ENCODE peak calls at places on chromosomes 7 and 10, in seven cellular contexts. P, Y, D, Z, G, N and H are unnamed samples.

GRCh38 chr7:4123823-4124222 is 558.3 kb upstream of the FOXK1 start:
- DNase-seq in G (peak; percentile 34), Y (no peak), Z (no peak), D (no peak), P (no peak), N (no peak), H (no peak)

GRCh38 chr10:124447741-124448466 is 1.9 kb downstream of the NKX1-2 start:
- DNase-seq in N (no peak), Z (no peak), P (no peak), G (peak; percentile 64), Y (no peak), D (no peak), H (no peak)

GRCh38 chr7:136947347-136947746 is 78.9 kb downstream of the CHRM2 start:
- DNase-seq in G (no peak), Y (no peak), N (no peak), Z (peak; percentile 20), P (no peak), D (no peak), H (no peak)

GRCh38 chr7:155776606-155777005 is 35.7 kb downstream of the SHH start:
- DNase-seq in Z (no peak), G (no peak), N (no peak), P (no peak), D (no peak), Y (no peak), H (no peak)

GRCh38 chr10:3104251-3104918 is 37.0 kb downstream of the PFKP start:
- DNase-seq in P (no peak), G (no peak), N (no peak), Z (no peak), D (peak; percentile 64), Y (no peak), H (peak; percentile 70)

GRCh38 chr7:149861728-149862045 is 12.1 kb upstream of the ATP6V0E2 start:
- DNase-seq in D (no peak), Z (no peak), G (peak; percentile 70), N (no peak), Y (no peak), P (no peak), H (no peak)

GRCh38 chr7:74606101-74606908 is 51.2 kb upstream of the GTF2I start:
- DNase-seq in N (peak; percentile 65), Z (no peak), Y (peak; percentile 49), G (peak; percentile 87), D (peak; percentile 24), P (no peak), H (no peak)

GRCh38 chr10:96512524-96512991 is 1.2 kb downstream of the TLL2 start:
- DNase-seq in P (no peak), N (peak; percentile 27), D (no peak), Y (peak; percentile 41), G (no peak), Z (no peak), H (no peak)

GRCh38 chr7:115722302-115722701 is 308.3 kb downstream of the TFEC start:
- DNase-seq in Z (no peak), D (no peak), P (no peak), G (no peak), Y (no peak), N (no peak), H (no peak)

GRCh38 chr10:51950371-51950995 is 251.1 kb upstream of the CSTF2T start:
- DNase-seq in G (peak; percentile 69), N (no peak), Y (no peak), Z (no peak), D (peak; percentile 17), P (no peak), H (no peak)

GRCh38 chr7:8442814-8443304 is 9.4 kb downstream of the NXPH1 start:
- DNase-seq in P (peak; percentile 25), D (no peak), Y (peak; percentile 33), N (no peak), Z (no peak), G (no peak), H (no peak)

GRCh38 chr7:159193543-159193942 is 48.9 kb upstream of the VIPR2 start:
- DNase-seq in Z (no peak), P (no peak), G (no peak), Y (no peak), N (no peak), D (no peak), H (no peak)

DNA sequence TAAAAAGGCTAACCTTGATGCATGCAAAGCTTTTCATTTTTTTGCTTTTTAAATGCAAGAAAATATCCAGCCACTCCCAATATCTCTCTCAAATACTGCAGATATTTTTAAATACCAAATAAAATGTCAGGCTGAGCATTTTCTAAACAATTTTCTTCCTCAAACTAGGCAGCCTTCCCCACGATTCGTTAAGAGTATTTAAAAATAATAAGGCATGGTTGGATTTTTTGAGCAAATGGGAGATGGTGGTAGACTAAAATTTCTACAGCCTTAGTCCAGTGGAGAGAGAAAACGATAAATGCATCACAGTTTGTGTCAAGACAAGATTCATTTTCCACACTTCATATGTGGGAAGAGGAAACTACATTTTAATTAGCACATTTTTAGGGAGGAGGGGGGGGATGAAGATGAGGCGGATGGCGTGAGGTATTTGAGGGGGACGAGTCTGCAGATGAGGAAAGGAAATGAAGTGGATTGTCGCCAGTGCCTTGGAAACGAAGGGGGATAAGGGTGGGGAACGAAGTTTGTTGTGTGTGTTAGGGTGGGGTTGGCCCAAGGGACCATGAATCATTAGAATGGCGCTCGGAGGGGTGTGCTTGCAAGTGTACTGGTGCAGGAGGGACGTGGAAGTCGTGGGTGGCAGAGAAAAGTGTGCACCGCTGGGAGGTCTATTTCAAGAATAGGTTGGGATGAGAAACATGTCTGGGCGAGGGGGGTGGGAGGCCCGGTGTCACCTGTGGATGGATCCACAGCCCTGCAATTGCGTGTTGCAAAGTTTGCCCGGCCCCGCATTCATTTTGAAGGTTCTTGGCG is 1.2 kb upstream of the ADD3 start:
- DNase-seq in G (peak; percentile 84), Y (no peak), D (peak; percentile 17), N (peak; percentile 48), P (peak; percentile 71), Z (no peak), H (peak; percentile 81)
- H3K4me3 ChIP-seq in G (peak overlapping the region; percentile 27), Y (peak overlapping the region; percentile 100), D (peak overlapping the region; percentile 92), N (peak overlapping the region; percentile 89), P (peak overlapping the region; percentile 97), Z (peak overlapping the region; percentile 83), H (peak overlapping the region; percentile 96)

GRCh38 chr10:73779539-73780197 is 2.2 kb upstream of the CHCHD1 start:
- DNase-seq in Y (no peak), Z (no peak), P (no peak), D (no peak), N (no peak), G (no peak), H (no peak)

GRCh38 chr10:73779018-73779417 is 2.8 kb upstream of the CHCHD1 start:
- DNase-seq in Y (no peak), G (no peak), N (no peak), D (no peak), Z (no peak), P (no peak), H (no peak)

GRCh38 chr10:73781548-73781878 is 335 bp upstream of the CHCHD1 start:
- DNase-seq in Y (no peak), P (no peak), G (no peak), D (no peak), Z (no peak), N (no peak), H (no peak)

GRCh38 chr10:73780966-73781365 is 882 bp upstream of the CHCHD1 start:
- DNase-seq in G (no peak), Z (no peak), D (no peak), P (no peak), Y (no peak), N (no peak), H (no peak)

GRCh38 chr10:73780301-73780700 is 1.5 kb upstream of the CHCHD1 start:
- DNase-seq in Y (no peak), N (no peak), Z (no peak), P (no peak), D (no peak), G (no peak), H (no peak)
- H3K4me3 ChIP-seq in Y (no peak overlapping the region), N (no peak overlapping the region), Z (peak overlapping the region; percentile 86), P (no peak overlapping the region), D (no peak overlapping the region), G (no peak overlapping the region), H (no peak overlapping the region)

DNA sequence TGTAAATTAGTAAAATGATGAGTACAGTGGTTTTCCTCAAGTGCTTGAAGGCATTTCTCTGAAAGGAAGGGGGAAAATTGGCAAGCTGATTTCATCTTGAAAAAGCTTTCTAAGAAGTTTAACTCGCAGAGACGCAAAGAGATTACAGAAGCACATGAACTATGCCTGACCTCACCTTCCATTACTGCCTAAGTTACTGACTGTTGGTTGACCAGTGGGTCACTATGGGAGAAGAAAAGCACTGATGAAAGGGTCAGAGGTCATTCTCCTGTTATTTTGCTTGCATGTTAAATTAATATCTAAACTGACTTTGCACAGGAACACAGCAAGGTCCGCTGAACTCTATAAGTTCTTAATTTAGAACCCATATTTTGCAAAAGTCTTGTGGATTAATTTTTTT is 225.6 kb downstream of the ARL4A start:
- DNase-seq in Y (no peak), P (no peak), N (no peak), Z (no peak), D (no peak), G (no peak), H (no peak)
- H3K4me3 ChIP-seq in Y (no peak overlapping the region), P (no peak overlapping the region), N (no peak overlapping the region), Z (no peak overlapping the region), D (no peak overlapping the region), G (no peak overlapping the region), H (no peak overlapping the region)

DNA sequence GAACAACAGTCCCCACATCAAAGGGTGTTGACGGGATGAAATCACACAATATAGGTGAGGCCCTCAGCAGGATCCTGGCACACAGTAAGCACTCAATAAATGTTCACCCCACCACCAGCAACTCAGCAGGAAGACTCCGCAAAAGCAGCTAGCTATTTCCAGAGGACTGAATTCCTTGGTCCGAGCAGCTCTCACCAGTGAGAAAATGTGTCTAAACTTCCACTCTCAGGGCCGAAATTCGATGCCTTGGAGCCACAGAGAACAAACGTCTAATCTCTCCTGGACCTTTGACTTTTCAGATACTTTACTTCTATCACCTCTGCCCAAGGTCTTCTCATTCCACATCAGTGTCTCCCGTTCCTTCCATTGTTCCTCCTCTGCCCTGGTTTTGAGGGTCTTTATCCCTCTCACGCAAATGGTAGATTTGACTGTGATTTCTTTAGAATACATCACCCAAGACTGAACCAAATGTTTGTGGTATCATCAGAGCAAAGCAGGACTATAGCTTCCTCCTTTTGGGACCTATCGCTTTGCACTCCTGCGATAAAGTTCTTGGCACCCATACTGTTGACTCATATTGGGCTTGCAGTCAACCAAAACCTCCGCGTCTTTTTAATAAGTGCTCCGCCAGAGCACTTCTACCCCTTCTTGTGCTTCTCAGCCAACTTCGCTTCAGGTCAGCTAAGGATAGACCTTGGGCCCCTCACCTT is 903 bp upstream of the NT5C2 start:
- DNase-seq in Z (no peak), N (no peak), Y (no peak), D (no peak), G (no peak), P (no peak), H (no peak)
- H3K4me3 ChIP-seq in Z (no peak overlapping the region), N (no peak overlapping the region), Y (no peak overlapping the region), D (peak overlapping the region; percentile 99), G (no peak overlapping the region), P (peak overlapping the region; percentile 88), H (peak overlapping the region; percentile 91)

DNA sequence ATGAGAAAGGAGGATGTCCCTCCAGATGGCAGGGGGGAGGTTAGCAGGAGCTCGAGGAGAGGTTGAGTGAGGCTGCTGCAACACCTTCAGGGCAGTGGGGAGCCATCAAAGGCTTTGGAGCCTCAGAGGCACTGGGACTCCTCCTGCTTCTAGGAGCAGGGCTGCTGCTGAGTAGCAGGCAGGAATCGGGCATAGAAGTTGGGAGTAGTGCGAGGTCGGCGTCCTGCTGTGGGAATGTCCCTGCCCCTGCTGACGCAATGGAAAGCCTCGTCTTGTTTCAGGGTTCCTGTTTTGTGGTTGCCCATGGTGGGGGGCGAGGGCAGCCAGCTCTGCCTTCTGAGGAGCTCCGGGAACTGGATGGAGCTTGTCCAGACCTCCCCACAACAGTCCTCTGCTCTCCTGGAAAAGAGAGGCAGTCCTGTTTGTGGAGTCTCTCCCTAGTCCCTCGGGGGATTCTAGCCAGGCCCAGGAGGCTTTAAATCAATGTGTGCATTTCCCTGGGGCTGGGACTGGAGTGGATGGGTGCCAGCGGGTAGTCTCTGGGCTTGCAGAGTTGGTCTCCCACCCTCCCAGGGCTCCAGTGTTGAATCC is 98.8 kb upstream of the PPIF start:
- DNase-seq in N (peak; percentile 79), D (no peak), Z (no peak), P (peak; percentile 76), Y (no peak), G (peak; percentile 88), H (no peak)
- H3K4me3 ChIP-seq in N (no peak overlapping the region), D (no peak overlapping the region), Z (no peak overlapping the region), P (no peak overlapping the region), Y (no peak overlapping the region), G (no peak overlapping the region), H (no peak overlapping the region)